ENCODE peak calls at places on chromosomes 3 and 15, in four cellular contexts. One of them, this sample, is unnamed.

GRCh38 chr3:185677146-185677829 is 91.2 kb downstream of the SENP2 start:
- DNase-seq in nephron progenitor cell: no peak
- DNase-seq in ELR: peak; percentile 88
- DNase-seq in stimulated activated CD4-positive, alpha-beta T cell treated with anti-CD3 and anti-CD28 coated beads, Interleukin-2, amount 100 ng/mL, for 48 hours: no peak
- DNase-seq in this sample: peak; percentile 6

GRCh38 chr15:34318277-34319079 is 19.1 kb downstream of the SLC12A6 start:
- DNase-seq in nephron progenitor cell: no peak
- DNase-seq in ELR: peak; percentile 75
- DNase-seq in stimulated activated CD4-positive, alpha-beta T cell treated with anti-CD3 and anti-CD28 coated beads, Interleukin-2, amount 100 ng/mL, for 48 hours: no peak
- DNase-seq in this sample: no peak

GRCh38 chr3:115272036-115272824 is 125.1 kb upstream of the ZBTB20 start:
- DNase-seq in nephron progenitor cell: no peak
- DNase-seq in ELR: peak; percentile 84
- DNase-seq in stimulated activated CD4-positive, alpha-beta T cell treated with anti-CD3 and anti-CD28 coated beads, Interleukin-2, amount 100 ng/mL, for 48 hours: no peak
- DNase-seq in this sample: no peak

GRCh38 chr3:37028329-37028728 is 35.0 kb downstream of the MLH1 start:
- DNase-seq in nephron progenitor cell: no peak
- DNase-seq in ELR: no peak
- DNase-seq in stimulated activated CD4-positive, alpha-beta T cell treated with anti-CD3 and anti-CD28 coated beads, Interleukin-2, amount 100 ng/mL, for 48 hours: no peak
- DNase-seq in this sample: no peak

GRCh38 chr3:41224120-41224806 is 25.0 kb downstream of the CTNNB1 start:
- DNase-seq in nephron progenitor cell: no peak
- DNase-seq in ELR: peak; percentile 48
- DNase-seq in stimulated activated CD4-positive, alpha-beta T cell treated with anti-CD3 and anti-CD28 coated beads, Interleukin-2, amount 100 ng/mL, for 48 hours: no peak
- DNase-seq in this sample: no peak

GRCh38 chr3:125165189-125165947 is 47.2 kb downstream of the SLC12A8 start:
- DNase-seq in nephron progenitor cell: peak; percentile 42
- DNase-seq in ELR: peak; percentile 68
- DNase-seq in stimulated activated CD4-positive, alpha-beta T cell treated with anti-CD3 and anti-CD28 coated beads, Interleukin-2, amount 100 ng/mL, for 48 hours: no peak
- DNase-seq in this sample: no peak

GRCh38 chr15:80818996-80819395 is 39.8 kb downstream of the CEMIP start:
- DNase-seq in nephron progenitor cell: no peak
- DNase-seq in ELR: no peak
- DNase-seq in stimulated activated CD4-positive, alpha-beta T cell treated with anti-CD3 and anti-CD28 coated beads, Interleukin-2, amount 100 ng/mL, for 48 hours: no peak
- DNase-seq in this sample: no peak

GRCh38 chr3:97763586-97764148 is 891 bp upstream of the ARL6 start:
- DNase-seq in nephron progenitor cell: peak; percentile 19
- DNase-seq in ELR: peak; percentile 1
- DNase-seq in stimulated activated CD4-positive, alpha-beta T cell treated with anti-CD3 and anti-CD28 coated beads, Interleukin-2, amount 100 ng/mL, for 48 hours: no peak
- DNase-seq in this sample: no peak

GRCh38 chr3:66498718-66499611 is 1.9 kb downstream of the LRIG1 start:
- DNase-seq in nephron progenitor cell: no peak
- DNase-seq in ELR: no peak
- DNase-seq in stimulated activated CD4-positive, alpha-beta T cell treated with anti-CD3 and anti-CD28 coated beads, Interleukin-2, amount 100 ng/mL, for 48 hours: no peak
- DNase-seq in this sample: no peak